ENCODE peak calls at places on chromosomes 3 and 15, in six cellular contexts. R, B, J, Y, T and O are unnamed samples.

GRCh38 chr3:120066634-120067033 is 27.6 kb downstream of the GSK3B start:
- DNase-seq in Y (no peak), J (no peak), B (no peak), R (no peak), T (no peak), O (no peak)

GRCh38 chr15:65914981-65915925 is 46.0 kb downstream of the RAB11A start:
- DNase-seq in R (no peak), Y (no peak), T (no peak), B (no peak), J (no peak), O (no peak)

GRCh38 chr3:12230406-12230805 is 58.5 kb upstream of the PPARG start:
- DNase-seq in Y (no peak), R (no peak), J (no peak), B (no peak), T (no peak), O (no peak)

GRCh38 chr15:74414603-74415338 is 19.0 kb downstream of the SEMA7A start:
- DNase-seq in T (no peak), Y (no peak), B (no peak), J (no peak), R (no peak), O (no peak)

GRCh38 chr15:29668120-29668602 is 154.1 kb downstream of the TJP1 start:
- DNase-seq in J (peak), T (peak), B (peak), R (peak), Y (peak), O (no peak)

GRCh38 chr15:96322401-96323249 is 7.9 kb upstream of the NR2F2 start:
- DNase-seq in Y (peak), T (no peak), B (no peak), J (no peak), R (no peak), O (no peak)

GRCh38 chr3:49646236-49646635 is 27.9 kb upstream of the APEH start:
- DNase-seq in T (no peak), R (no peak), J (no peak), B (no peak), Y (no peak), O (no peak)

GRCh38 chr15:26867199-26868007 is 541 bp downstream of the GABRA5 start:
- DNase-seq in R (no peak), B (no peak), Y (no peak), T (no peak), J (no peak), O (no peak)

GRCh38 chr3:191303596-191303995 is 25.6 kb upstream of the CCDC50 start:
- DNase-seq in J (no peak), Y (no peak), R (no peak), T (no peak), B (no peak), O (no peak)

GRCh38 chr15:28974142-28974541 is 88.4 kb downstream of the APBA2 start:
- DNase-seq in Y (no peak), B (no peak), R (no peak), J (no peak), T (no peak), O (no peak)

GRCh38 chr3:87247086-87247781 is 20.1 kb downstream of the CHMP2B start:
- DNase-seq in Y (peak), T (no peak), J (no peak), R (no peak), B (no peak), O (peak)

GRCh38 chr3:172038823-172039222 is 555 bp upstream of the FNDC3B start:
- DNase-seq in T (no peak), Y (peak), B (no peak), R (no peak), J (no peak), O (no peak)

GRCh38 chr3:33937628-33938027 is 139.2 kb downstream of the PDCD6IP start:
- DNase-seq in J (no peak), T (no peak), B (no peak), Y (no peak), R (no peak), O (no peak)

GRCh38 chr3:77248420-77248819 is 208.5 kb downstream of the ROBO2 start:
- DNase-seq in J (no peak), Y (no peak), R (no peak), B (no peak), T (no peak), O (no peak)

GRCh38 chr15:31953573-31953972 is 76.7 kb upstream of the CHRNA7 start:
- DNase-seq in Y (no peak), J (no peak), T (no peak), B (no peak), R (no peak), O (no peak)

GRCh38 chr3:143573904-143574303 is 274.4 kb downstream of the SLC9A9 start:
- DNase-seq in R (no peak), T (no peak), J (no peak), B (no peak), Y (no peak), O (no peak)

GRCh38 chr3:154956815-154957214 is 123.3 kb upstream of the MME start:
- DNase-seq in T (peak), R (no peak), J (peak), B (no peak), Y (peak), O (no peak)

GRCh38 chr3:69012836-69013255 is 638 bp downstream of the EOGT start:
- DNase-seq in R (no peak), Y (peak), T (no peak), B (peak), J (no peak), O (no peak)

GRCh38 chr3:74443102-74443501 is 171.4 kb downstream of the CNTN3 start:
- DNase-seq in Y (peak), B (no peak), T (no peak), J (no peak), R (no peak), O (no peak)

GRCh38 chr3:18027161-18027939 is 284.9 kb upstream of the TBC1D5 start:
- DNase-seq in T (no peak), B (no peak), R (no peak), J (no peak), Y (no peak), O (no peak)

GRCh38 chr3:127457094-127457475 is 133.4 kb downstream of the TPRA1 start:
- DNase-seq in J (peak), Y (peak), T (no peak), B (peak), R (no peak), O (no peak)

GRCh38 chr3:189132125-189132744 is 39.5 kb upstream of the TPRG1 start:
- DNase-seq in Y (peak), B (no peak), T (peak), J (peak), R (peak), O (peak)
- H3K4me3 ChIP-seq in Y (no peak), B (no peak), T (no peak), J (no peak), R (no peak), O (peak)

GRCh38 chr3:170726976-170727661 is 141.2 kb upstream of the SLC7A14 start:
- DNase-seq in Y (peak), R (no peak), B (no peak), J (no peak), T (peak), O (no peak)
- H3K4me3 ChIP-seq in Y (no peak), R (no peak), B (no peak), J (peak), T (no peak), O (no peak)

GRCh38 chr3:38834717-38835116 is 18.7 kb upstream of the SCN10A start:
- DNase-seq in R (no peak), T (no peak), J (no peak), B (no peak), Y (peak), O (no peak)

GRCh38 chr3:38836561-38836960 is 20.5 kb upstream of the SCN10A start:
- DNase-seq in B (no peak), Y (no peak), R (no peak), J (no peak), T (no peak), O (no peak)

GRCh38 chr3:38835939-38836338 is 19.9 kb upstream of the SCN10A start:
- DNase-seq in Y (peak), T (no peak), J (no peak), B (no peak), R (no peak), O (no peak)

GRCh38 chr3:38834110-38834509 is 18.1 kb upstream of the SCN10A start:
- DNase-seq in J (no peak), B (no peak), R (no peak), Y (peak), T (no peak), O (peak)

DNA sequence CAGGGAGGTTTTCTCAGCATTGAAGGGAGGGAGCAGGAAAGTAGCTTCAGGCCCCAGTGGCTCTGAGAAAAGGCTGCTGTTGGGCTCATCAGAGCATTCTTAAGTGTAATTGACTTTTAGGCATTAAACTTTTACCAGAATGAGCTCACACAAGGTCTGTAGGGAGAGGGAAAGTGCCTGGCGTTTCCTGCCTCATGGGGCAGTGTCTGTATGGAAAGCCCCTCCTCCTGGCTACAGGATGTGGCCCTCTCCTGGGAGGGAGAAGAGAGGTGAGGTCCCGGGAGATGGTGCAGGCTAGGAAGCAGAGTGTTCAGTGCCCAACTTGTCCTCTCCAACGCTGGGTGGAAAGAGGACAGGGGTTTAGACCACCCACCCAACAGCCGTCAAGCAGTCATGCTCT is 21.3 kb upstream of the SCN10A start:
- DNase-seq in B (no peak), R (no peak), Y (no peak), J (no peak), T (no peak), O (no peak)
- H3K4me3 ChIP-seq in B (no peak), R (no peak), Y (no peak), J (no peak), T (no peak), O (no peak)

GRCh38 chr15:42457445-42458442 is 33.2 kb downstream of the ZNF106 start:
- DNase-seq in R (peak), B (no peak), J (peak), Y (peak), T (peak), O (no peak)

GRCh38 chr15:42453826-42454225 is 37.1 kb downstream of the ZNF106 start:
- DNase-seq in Y (no peak), B (no peak), R (no peak), J (no peak), T (no peak), O (no peak)

GRCh38 chr15:42456539-42456938 is 34.4 kb downstream of the ZNF106 start:
- DNase-seq in T (no peak), R (no peak), J (no peak), B (no peak), Y (no peak), O (no peak)

GRCh38 chr15:42461261-42461660 is 29.7 kb downstream of the ZNF106 start:
- DNase-seq in B (no peak), R (no peak), T (no peak), J (no peak), Y (no peak), O (no peak)

GRCh38 chr15:42456971-42457370 is 34.0 kb downstream of the ZNF106 start:
- DNase-seq in B (no peak), T (no peak), Y (peak), R (no peak), J (no peak), O (no peak)
- H3K4me3 ChIP-seq in B (peak), T (peak), Y (peak), R (no peak), J (no peak), O (no peak)

DNA sequence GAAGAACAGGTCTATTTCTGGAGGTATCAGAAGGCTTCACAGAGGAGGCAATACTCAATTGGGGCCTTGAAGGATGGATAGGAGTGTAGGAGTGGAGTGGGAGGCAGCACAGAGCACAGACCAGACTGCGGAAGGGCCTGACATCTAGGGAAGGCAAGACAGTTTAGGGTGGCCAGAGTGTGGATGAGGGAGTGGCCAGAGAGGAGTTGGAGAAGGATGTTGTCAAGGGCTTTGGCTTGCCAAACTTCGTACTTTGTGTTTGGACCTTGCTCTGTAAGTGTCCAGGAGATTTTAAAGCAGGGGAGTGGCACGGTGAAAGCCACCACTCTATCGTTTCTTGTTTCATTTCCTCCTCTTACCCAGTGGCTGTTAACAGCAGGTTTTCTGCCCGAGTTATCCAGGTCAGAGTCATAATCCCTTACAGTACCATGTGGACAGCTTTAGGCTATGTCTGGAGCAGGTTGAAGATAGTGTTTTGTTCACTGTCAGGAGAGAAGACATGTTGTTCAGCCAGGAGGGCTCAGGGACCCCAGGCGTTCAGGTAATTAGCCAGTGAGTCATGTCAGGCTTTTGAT is 12.3 kb downstream of the SMAD3 start:
- DNase-seq in R (no peak), J (no peak), T (peak), Y (no peak), B (no peak), O (no peak)
- H3K4me3 ChIP-seq in R (no peak), J (no peak), T (no peak), Y (no peak), B (no peak), O (peak)